ENCODE peak calls at places on chromosomes 2 and 18, in nine cellular contexts. I, B, T, U, A, V, G, Y and P are unnamed samples.

GRCh38 chr18:22988208-22988607 is 55.1 kb downstream of the RBBP8 start:
- DNase-seq in I (no peak), B (no peak), T (no peak), U (no peak), A (no peak), V (no peak), G (no peak), Y (no peak), P (no peak)

GRCh38 chr2:184628051-184628450 is 29.7 kb downstream of the ZNF804A start:
- DNase-seq in I (no peak), B (no peak), T (no peak), U (no peak), A (no peak), V (no peak), G (no peak), Y (no peak), P (peak)

GRCh38 chr18:8627107-8627472 is 17.9 kb downstream of the RAB12 start:
- DNase-seq in I (no peak), B (no peak), T (no peak), U (no peak), A (no peak), V (no peak), G (no peak), Y (no peak), P (no peak)

GRCh38 chr2:53519925-53520629 is 247.5 kb upstream of the CHAC2 start:
- DNase-seq in I (no peak), B (no peak), T (no peak), U (no peak), A (no peak), V (no peak), G (no peak), Y (no peak), P (no peak)

GRCh38 chr18:32372381-32373061 is 98.2 kb downstream of the GAREM1 start:
- DNase-seq in I (peak), B (no peak), T (no peak), U (no peak), A (peak), V (no peak), G (peak), Y (peak), P (no peak)

GRCh38 chr18:63440897-63441296 is 18.6 kb upstream of the VPS4B start:
- DNase-seq in I (no peak), B (no peak), T (no peak), U (no peak), A (no peak), V (no peak), G (no peak), Y (no peak), P (no peak)

GRCh38 chr2:240974771-240975572 is 23.4 kb upstream of the SNED1 start:
- DNase-seq in I (peak), B (no peak), T (no peak), U (no peak), A (no peak), V (no peak), G (no peak), Y (no peak), P (no peak)

GRCh38 chr18:36899289-36899688 is 70.4 kb downstream of the KIAA1328 start:
- DNase-seq in I (peak), B (no peak), T (no peak), U (no peak), A (no peak), V (peak), G (no peak), Y (peak), P (peak)

GRCh38 chr18:45656194-45656593 is 40.9 kb downstream of the SLC14A2 start:
- DNase-seq in I (no peak), B (no peak), T (no peak), U (no peak), A (no peak), V (no peak), G (no peak), Y (no peak), P (peak)

GRCh38 chr2:151043484-151043883 is 218.2 kb downstream of the RBM43 start:
- DNase-seq in I (peak), B (no peak), T (no peak), U (no peak), A (no peak), V (no peak), G (no peak), Y (no peak), P (no peak)

GRCh38 chr18:48948112-48949050 is 2.4 kb downstream of the SMAD7 start:
- DNase-seq in I (peak), B (peak), T (peak), U (no peak), A (no peak), V (peak), G (peak), Y (no peak), P (no peak)

GRCh38 chr2:18311413-18311812 is 249.0 kb downstream of the RDH14 start:
- DNase-seq in I (peak), B (no peak), T (no peak), U (no peak), A (no peak), V (no peak), G (no peak), Y (no peak), P (no peak)

GRCh38 chr2:166463640-166464039 is 30.4 kb downstream of the SCN7A start:
- DNase-seq in I (no peak), B (peak), T (no peak), U (no peak), A (no peak), V (no peak), G (no peak), Y (no peak), P (no peak)
- H3K27ac ChIP-seq in I (no peak), B (no peak), T (no peak), U (no peak), A (no peak), V (no peak), G (no peak), Y (no peak), P (no peak)

DNA sequence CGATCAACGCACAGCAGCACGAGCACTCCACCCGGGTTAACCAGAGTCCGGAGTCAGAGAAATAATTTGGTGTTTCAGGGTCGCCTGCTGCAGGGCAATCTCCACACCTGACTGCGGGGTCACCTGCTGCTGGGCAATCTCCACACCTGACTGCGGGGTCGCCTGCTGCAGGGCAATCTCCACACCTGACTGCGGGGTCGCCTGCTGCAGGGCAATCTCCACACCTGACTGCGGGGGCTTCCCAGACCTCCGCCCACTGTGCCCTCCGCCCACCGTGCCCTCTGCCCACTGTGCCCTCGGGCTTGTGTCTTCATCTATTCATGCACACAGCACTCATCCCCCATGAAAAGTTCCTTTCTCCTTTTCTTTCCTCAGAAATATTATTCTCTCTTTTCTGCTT is 500.2 kb upstream of the SALL3 start:
- DNase-seq in I (no peak), B (no peak), T (no peak), U (no peak), A (peak), V (no peak), G (no peak), Y (no peak), P (no peak)
- TF ChIP-seq CTCF in I (no peak), B (no peak), T (no peak), U (no peak), A (no peak), V (no peak), G (no peak), Y (no peak), P (no peak)

GRCh38 chr2:44936715-44937687 is 4.5 kb upstream of the SIX3 start:
- DNase-seq in I (no peak), B (peak), T (no peak), U (no peak), A (no peak), V (no peak), G (no peak), Y (no peak), P (no peak)

GRCh38 chr2:44937688-44938240 is 3.7 kb upstream of the SIX3 start:
- DNase-seq in I (no peak), B (peak), T (no peak), U (no peak), A (no peak), V (peak), G (no peak), Y (peak), P (no peak)

GRCh38 chr2:44940053-44940494 is 1.4 kb upstream of the SIX3 start:
- DNase-seq in I (no peak), B (no peak), T (no peak), U (no peak), A (no peak), V (no peak), G (no peak), Y (no peak), P (no peak)

GRCh38 chr2:44939074-44940052 is 2.1 kb upstream of the SIX3 start:
- DNase-seq in I (no peak), B (peak), T (no peak), U (no peak), A (no peak), V (no peak), G (no peak), Y (no peak), P (no peak)

GRCh38 chr2:44938287-44939073 is 3.0 kb upstream of the SIX3 start:
- DNase-seq in I (no peak), B (peak), T (no peak), U (no peak), A (no peak), V (no peak), G (no peak), Y (no peak), P (no peak)
- H3K4me3 ChIP-seq in I (no peak), B (peak), T (no peak), U (no peak), A (no peak), V (no peak), G (peak), Y (peak), P (no peak)

GRCh38 chr2:238602223-238602945 is 175.7 kb downstream of the ASB1 start:
- DNase-seq in I (peak), B (no peak), T (no peak), U (no peak), A (no peak), V (no peak), G (no peak), Y (no peak), P (no peak)
- H3K27ac ChIP-seq in I (no peak), B (no peak), T (no peak), U (peak), A (peak), V (no peak), G (no peak), Y (peak), P (no peak)

DNA sequence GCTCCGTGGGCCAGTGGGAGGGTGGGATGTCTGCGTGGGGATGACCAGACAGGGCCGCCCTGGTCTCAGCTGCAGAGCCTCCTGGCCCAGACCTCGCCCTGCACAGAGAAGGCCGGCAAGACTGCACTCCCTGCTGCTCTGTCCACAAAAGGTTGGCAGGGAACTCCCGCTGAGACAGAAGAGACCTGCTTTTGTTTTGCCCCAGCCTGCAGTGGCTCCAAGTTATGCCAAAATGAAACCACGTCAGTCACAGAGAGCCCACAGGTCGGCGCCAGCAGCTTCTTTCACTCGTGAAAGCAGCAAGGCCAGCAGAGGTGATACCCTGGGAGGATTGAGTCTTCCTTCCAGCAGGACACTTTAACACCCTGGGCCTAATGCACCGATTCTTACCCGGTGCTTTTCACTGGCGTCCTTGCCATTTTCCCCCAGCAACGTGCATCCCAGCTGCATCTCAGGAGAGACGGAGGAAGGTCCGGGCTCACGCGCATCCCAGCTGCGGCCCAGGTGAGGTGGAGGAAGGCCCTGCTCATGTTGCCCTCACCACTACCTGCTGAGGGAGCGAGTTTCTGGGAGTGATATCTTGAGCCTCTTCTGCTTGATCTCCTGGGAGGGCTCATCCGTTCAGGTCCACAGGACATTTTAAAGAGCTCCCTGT is 22.1 kb upstream of the CTDP1 start:
- DNase-seq in I (no peak), B (no peak), T (no peak), U (no peak), A (no peak), V (no peak), G (no peak), Y (no peak), P (no peak)
- TF ChIP-seq CTCF in I (no peak), B (no peak), T (no peak), U (no peak), A (no peak), V (no peak), G (no peak), Y (no peak), P (no peak)

GRCh38 chr18:79791141-79791972 is 6.4 kb upstream of the KCNG2 start:
- DNase-seq in I (peak), B (peak), T (no peak), U (no peak), A (peak), V (no peak), G (no peak), Y (peak), P (peak)
- H3K4me3 ChIP-seq in I (peak), B (peak), T (no peak), U (no peak), A (no peak), V (no peak), G (no peak), Y (no peak), P (peak)